ENCODE peak calls at places on chromosomes 12 and 14, in six cellular contexts. One of them, this sample, is unnamed.

GRCh38 chr12:132496270-132496669 is 6.3 kb downstream of the FBRSL1 start:
- DNase-seq in mesenchymal stem cell: no peak
- DNase-seq in H1: no peak
- DNase-seq in neuronal stem cell: no peak
- DNase-seq in mesendoderm: no peak
- DNase-seq in IMR-90: no peak
- DNase-seq in this sample: no peak

GRCh38 chr12:15778126-15778525 is 11.1 kb downstream of the EPS8 start:
- DNase-seq in H1: no peak
- DNase-seq in neuronal stem cell: no peak
- DNase-seq in mesendoderm: no peak
- DNase-seq in IMR-90: no peak
- DNase-seq in mesenchymal stem cell: no peak
- DNase-seq in this sample: no peak

GRCh38 chr12:114982760-114983159 is 298.8 kb upstream of the TBX3 start:
- DNase-seq in IMR-90: no peak
- DNase-seq in mesendoderm: peak
- DNase-seq in neuronal stem cell: no peak
- DNase-seq in H1: no peak
- DNase-seq in mesenchymal stem cell: no peak
- DNase-seq in this sample: no peak

GRCh38 chr14:22737052-22737451 is 29.4 kb upstream of the OXA1L start:
- DNase-seq in mesendoderm: no peak
- DNase-seq in IMR-90: no peak
- DNase-seq in H1: no peak
- DNase-seq in mesenchymal stem cell: peak
- DNase-seq in neuronal stem cell: no peak
- DNase-seq in this sample: no peak

GRCh38 chr14:35808076-35808657 is 928 bp downstream of the RALGAPA1 start:
- DNase-seq in IMR-90: no peak
- DNase-seq in H1: no peak
- DNase-seq in mesendoderm: peak
- DNase-seq in neuronal stem cell: peak
- DNase-seq in mesenchymal stem cell: peak
- DNase-seq in this sample: no peak

GRCh38 chr14:71620401-71620800 is 311.8 kb upstream of the RGS6 start:
- DNase-seq in neuronal stem cell: no peak
- DNase-seq in mesendoderm: no peak
- DNase-seq in IMR-90: peak
- DNase-seq in mesenchymal stem cell: peak
- DNase-seq in H1: no peak
- DNase-seq in this sample: no peak

GRCh38 chr12:128969480-128970055 is 116.3 kb downstream of the GLT1D1 start:
- DNase-seq in neuronal stem cell: peak
- DNase-seq in H1: peak
- DNase-seq in IMR-90: no peak
- DNase-seq in mesendoderm: peak
- DNase-seq in mesenchymal stem cell: no peak
- DNase-seq in this sample: peak

GRCh38 chr12:47705571-47706425 is at the start of gene RPAP3:
- DNase-seq in mesenchymal stem cell: peak
- DNase-seq in mesendoderm: peak
- DNase-seq in neuronal stem cell: peak
- DNase-seq in H1: peak
- DNase-seq in IMR-90: peak
- DNase-seq in this sample: peak

GRCh38 chr12:124881123-124881522 is 17.5 kb upstream of the SCARB1 start:
- DNase-seq in mesendoderm: no peak
- DNase-seq in neuronal stem cell: no peak
- DNase-seq in mesenchymal stem cell: no peak
- DNase-seq in H1: no peak
- DNase-seq in IMR-90: no peak
- DNase-seq in this sample: no peak

GRCh38 chr12:52280319-52280795 is 5.9 kb downstream of the KRT86 start:
- DNase-seq in neuronal stem cell: no peak
- DNase-seq in H1: no peak
- DNase-seq in mesendoderm: no peak
- DNase-seq in mesenchymal stem cell: peak
- DNase-seq in IMR-90: peak
- DNase-seq in this sample: no peak

GRCh38 chr12:62400135-62400534 is 66.5 kb upstream of the MON2 start:
- DNase-seq in neuronal stem cell: no peak
- DNase-seq in mesendoderm: no peak
- DNase-seq in mesenchymal stem cell: no peak
- DNase-seq in IMR-90: no peak
- DNase-seq in H1: no peak
- DNase-seq in this sample: no peak

GRCh38 chr12:32285484-32285883 is 113.9 kb upstream of the FGD4 start:
- DNase-seq in mesenchymal stem cell: no peak
- DNase-seq in neuronal stem cell: no peak
- DNase-seq in H1: no peak
- DNase-seq in mesendoderm: no peak
- DNase-seq in IMR-90: no peak
- DNase-seq in this sample: no peak

GRCh38 chr12:77847665-77848431 is 17.2 kb downstream of the NAV3 start:
- DNase-seq in mesenchymal stem cell: peak
- DNase-seq in neuronal stem cell: no peak
- DNase-seq in IMR-90: peak
- DNase-seq in mesendoderm: no peak
- DNase-seq in H1: no peak
- DNase-seq in this sample: no peak

GRCh38 chr12:120118710-120119097 is 2.2 kb upstream of the RAB35 start:
- DNase-seq in H1: no peak
- DNase-seq in mesendoderm: no peak
- DNase-seq in IMR-90: peak
- DNase-seq in mesenchymal stem cell: no peak
- DNase-seq in neuronal stem cell: no peak
- DNase-seq in this sample: no peak

GRCh38 chr14:70724944-70725343 is 83.2 kb downstream of the TTC9 start:
- DNase-seq in H1: no peak
- DNase-seq in mesendoderm: no peak
- DNase-seq in mesenchymal stem cell: no peak
- DNase-seq in neuronal stem cell: no peak
- DNase-seq in IMR-90: no peak
- DNase-seq in this sample: no peak

GRCh38 chr12:107145397-107145796 is 52.0 kb upstream of the CRY1 start:
- DNase-seq in mesenchymal stem cell: no peak
- DNase-seq in mesendoderm: no peak
- DNase-seq in H1: no peak
- DNase-seq in neuronal stem cell: no peak
- DNase-seq in IMR-90: peak
- DNase-seq in this sample: no peak

GRCh38 chr12:15756822-15757221 is 32.4 kb downstream of the EPS8 start:
- DNase-seq in mesendoderm: no peak
- DNase-seq in IMR-90: peak
- DNase-seq in neuronal stem cell: no peak
- DNase-seq in H1: no peak
- DNase-seq in mesenchymal stem cell: no peak
- DNase-seq in this sample: no peak

GRCh38 chr14:68685419-68686211 is 107.3 kb downstream of the ZFP36L1 start:
- DNase-seq in neuronal stem cell: no peak
- DNase-seq in mesendoderm: peak
- DNase-seq in H1: no peak
- DNase-seq in mesenchymal stem cell: peak
- DNase-seq in IMR-90: peak
- DNase-seq in this sample: no peak

GRCh38 chr12:15152864-15153263 is 68.4 kb downstream of the RERG start:
- DNase-seq in IMR-90: peak
- DNase-seq in mesenchymal stem cell: peak
- DNase-seq in H1: no peak
- DNase-seq in neuronal stem cell: no peak
- DNase-seq in mesendoderm: no peak
- DNase-seq in this sample: no peak

GRCh38 chr12:72491399-72491798 is 219.2 kb downstream of the TRHDE start:
- DNase-seq in H1: no peak
- DNase-seq in IMR-90: peak
- DNase-seq in mesenchymal stem cell: no peak
- DNase-seq in mesendoderm: no peak
- DNase-seq in neuronal stem cell: no peak
- DNase-seq in this sample: no peak

GRCh38 chr14:88233915-88234314 is 89.2 kb downstream of the KCNK10 start:
- DNase-seq in H1: peak
- DNase-seq in neuronal stem cell: no peak
- DNase-seq in IMR-90: no peak
- DNase-seq in mesenchymal stem cell: no peak
- DNase-seq in mesendoderm: peak
- DNase-seq in this sample: peak

GRCh38 chr12:10614056-10614370 is 604 bp upstream of the MAGOHB start:
- DNase-seq in H1: no peak
- DNase-seq in mesenchymal stem cell: no peak
- DNase-seq in neuronal stem cell: no peak
- DNase-seq in IMR-90: no peak
- DNase-seq in mesendoderm: no peak
- DNase-seq in this sample: no peak

GRCh38 chr14:67517083-67517482 is 16.0 kb upstream of the PLEKHH1 start:
- DNase-seq in mesenchymal stem cell: no peak
- DNase-seq in IMR-90: no peak
- DNase-seq in H1: no peak
- DNase-seq in neuronal stem cell: no peak
- DNase-seq in mesendoderm: peak
- DNase-seq in this sample: peak

GRCh38 chr14:104664588-104664987 is 24.8 kb upstream of the INF2 start:
- DNase-seq in mesendoderm: no peak
- DNase-seq in IMR-90: no peak
- DNase-seq in mesenchymal stem cell: no peak
- DNase-seq in neuronal stem cell: no peak
- DNase-seq in H1: no peak
- DNase-seq in this sample: no peak

GRCh38 chr14:104666981-104667380 is 22.4 kb upstream of the INF2 start:
- DNase-seq in H1: no peak
- DNase-seq in mesenchymal stem cell: no peak
- DNase-seq in mesendoderm: no peak
- DNase-seq in IMR-90: no peak
- DNase-seq in neuronal stem cell: no peak
- DNase-seq in this sample: no peak

GRCh38 chr14:104664107-104664506 is 25.3 kb upstream of the INF2 start:
- DNase-seq in IMR-90: no peak
- DNase-seq in mesendoderm: no peak
- DNase-seq in neuronal stem cell: no peak
- DNase-seq in H1: no peak
- DNase-seq in mesenchymal stem cell: no peak
- DNase-seq in this sample: no peak

GRCh38 chr14:104665092-104665662 is 24.2 kb upstream of the INF2 start:
- DNase-seq in H1: no peak
- DNase-seq in mesenchymal stem cell: peak
- DNase-seq in neuronal stem cell: no peak
- DNase-seq in mesendoderm: no peak
- DNase-seq in IMR-90: peak
- DNase-seq in this sample: no peak

DNA sequence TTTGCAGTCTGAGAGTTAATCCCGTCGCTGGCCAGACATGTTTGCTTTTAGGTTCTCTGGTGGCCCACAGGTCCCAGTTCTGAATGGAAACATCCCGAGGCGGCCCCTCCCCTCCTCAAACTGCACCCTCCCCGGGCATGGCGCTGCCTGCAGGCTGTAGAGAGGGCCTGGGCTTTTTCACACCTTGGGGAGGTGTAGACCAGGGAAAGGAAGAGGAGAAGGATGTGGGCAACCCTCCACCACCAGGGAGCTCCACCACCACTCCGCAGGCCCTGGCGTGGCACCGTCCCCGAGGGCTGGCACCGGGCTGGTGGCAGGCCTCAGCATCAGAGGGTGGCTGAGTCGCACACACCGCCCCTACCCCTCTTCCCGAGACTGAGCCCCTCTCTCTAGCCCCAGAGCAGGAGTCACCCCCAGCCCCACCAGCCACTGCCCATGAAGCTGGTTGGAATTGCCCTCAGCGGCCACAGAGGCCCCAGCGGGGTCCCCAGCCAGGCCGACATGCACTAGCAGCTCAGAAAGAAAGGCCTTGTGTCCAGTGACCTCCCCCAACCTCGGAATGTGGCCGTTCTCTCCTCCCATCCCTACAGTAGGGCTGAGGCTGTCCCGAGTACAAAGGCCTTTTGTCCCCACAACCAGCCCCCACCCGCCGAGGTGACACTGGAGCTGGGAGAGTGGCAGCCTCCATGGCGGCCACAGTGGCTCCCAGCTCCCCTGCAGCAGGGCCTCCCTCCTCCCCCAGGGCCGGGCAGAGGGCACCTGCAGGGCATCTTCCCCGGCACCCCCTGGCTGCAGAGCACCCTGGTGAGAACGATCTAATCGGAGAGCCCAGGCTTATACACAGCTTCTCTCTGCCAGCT is 23.5 kb upstream of the INF2 start:
- DNase-seq in mesendoderm: peak
- DNase-seq in neuronal stem cell: peak
- DNase-seq in IMR-90: no peak
- DNase-seq in H1: no peak
- DNase-seq in mesenchymal stem cell: no peak
- DNase-seq in this sample: peak
- H3K4ac ChIP-seq in mesendoderm: peak
- H3K4ac ChIP-seq in neuronal stem cell: peak
- H3K4ac ChIP-seq in IMR-90: peak
- H3K4ac ChIP-seq in H1: no peak
- H3K4ac ChIP-seq in mesenchymal stem cell: peak
- H3K4ac ChIP-seq in this sample: no peak

GRCh38 chr14:92503756-92504491 is 9.7 kb upstream of the RIN3 start:
- DNase-seq in IMR-90: peak
- DNase-seq in H1: no peak
- DNase-seq in mesenchymal stem cell: peak
- DNase-seq in neuronal stem cell: no peak
- DNase-seq in mesendoderm: peak
- DNase-seq in this sample: no peak
- H3K4ac ChIP-seq in IMR-90: peak
- H3K4ac ChIP-seq in H1: no peak
- H3K4ac ChIP-seq in mesenchymal stem cell: no peak
- H3K4ac ChIP-seq in neuronal stem cell: no peak
- H3K4ac ChIP-seq in mesendoderm: no peak
- H3K4ac ChIP-seq in this sample: no peak

GRCh38 chr14:90804292-90804671 is 11.9 kb downstream of the TTC7B start:
- DNase-seq in mesendoderm: no peak
- DNase-seq in H1: no peak
- DNase-seq in mesenchymal stem cell: no peak
- DNase-seq in neuronal stem cell: no peak
- DNase-seq in IMR-90: no peak
- DNase-seq in this sample: no peak
- H3K4ac ChIP-seq in mesendoderm: no peak
- H3K4ac ChIP-seq in H1: peak
- H3K4ac ChIP-seq in mesenchymal stem cell: no peak
- H3K4ac ChIP-seq in neuronal stem cell: no peak
- H3K4ac ChIP-seq in IMR-90: no peak
- H3K4ac ChIP-seq in this sample: peak

DNA sequence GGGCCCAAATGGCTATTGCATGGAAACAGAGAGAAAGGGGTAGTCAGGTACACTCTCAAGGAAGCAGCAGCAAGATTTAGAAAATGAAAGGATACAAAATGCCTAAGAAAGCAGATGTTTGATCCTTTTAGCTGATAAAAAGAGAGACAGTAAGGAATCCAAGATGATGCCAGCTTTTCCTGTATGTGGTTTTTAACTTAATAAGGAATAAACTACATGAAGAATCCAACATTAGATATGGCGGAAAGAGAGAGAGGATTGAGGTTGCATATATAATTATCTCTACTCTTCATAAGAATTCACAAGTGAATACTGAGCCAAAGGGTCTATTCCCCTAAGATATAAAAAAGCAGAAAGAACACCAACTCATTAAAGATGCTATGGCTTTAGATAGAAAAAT is 11.6 kb downstream of the TMED10 start:
- DNase-seq in mesendoderm: no peak
- DNase-seq in IMR-90: no peak
- DNase-seq in mesenchymal stem cell: no peak
- DNase-seq in H1: no peak
- DNase-seq in neuronal stem cell: no peak
- DNase-seq in this sample: no peak
- H3K4ac ChIP-seq in mesendoderm: no peak
- H3K4ac ChIP-seq in IMR-90: no peak
- H3K4ac ChIP-seq in mesenchymal stem cell: no peak
- H3K4ac ChIP-seq in H1: no peak
- H3K4ac ChIP-seq in neuronal stem cell: no peak
- H3K4ac ChIP-seq in this sample: no peak

GRCh38 chr12:26832817-26833691 is at the start of gene ITPR2:
- DNase-seq in H1: peak
- DNase-seq in mesendoderm: peak
- DNase-seq in mesenchymal stem cell: peak
- DNase-seq in neuronal stem cell: peak
- DNase-seq in IMR-90: peak
- DNase-seq in this sample: peak
- H3K4ac ChIP-seq in H1: no peak
- H3K4ac ChIP-seq in mesendoderm: no peak
- H3K4ac ChIP-seq in mesenchymal stem cell: peak
- H3K4ac ChIP-seq in neuronal stem cell: no peak
- H3K4ac ChIP-seq in IMR-90: peak
- H3K4ac ChIP-seq in this sample: no peak

This sample was measured in H9.